ENCODE peak calls at places on chromosome 1, in seven cellular contexts. One of them, this sample, is unnamed.

GRCh38 chr1:163875214-163875926 is 553.6 kb downstream of the NUF2 start:
- DNase-seq in iPS-NIHi11: no peak
- DNase-seq in KBM-7: no peak
- DNase-seq in fibroblast of lung: peak
- DNase-seq in adrenal gland: peak
- DNase-seq in aorta: peak
- DNase-seq in stimulated activated CD4-positive, alpha-beta T cell treated with anti-CD3 and anti-CD28 coated beads, Interleukin-4, amount 100 ng/mL, for 24 hours: no peak
- DNase-seq in this sample: no peak

GRCh38 chr1:50969611-50970507 is at the start of gene CDKN2C:
- DNase-seq in iPS-NIHi11: peak
- DNase-seq in KBM-7: peak
- DNase-seq in fibroblast of lung: peak
- DNase-seq in adrenal gland: peak
- DNase-seq in aorta: peak
- DNase-seq in stimulated activated CD4-positive, alpha-beta T cell treated with anti-CD3 and anti-CD28 coated beads, Interleukin-4, amount 100 ng/mL, for 24 hours: peak
- DNase-seq in this sample: peak

GRCh38 chr1:228936881-228937280 is 201.6 kb downstream of the RHOU start:
- DNase-seq in iPS-NIHi11: no peak
- DNase-seq in KBM-7: no peak
- DNase-seq in fibroblast of lung: no peak
- DNase-seq in adrenal gland: no peak
- DNase-seq in aorta: no peak
- DNase-seq in stimulated activated CD4-positive, alpha-beta T cell treated with anti-CD3 and anti-CD28 coated beads, Interleukin-4, amount 100 ng/mL, for 24 hours: no peak
- DNase-seq in this sample: no peak

GRCh38 chr1:208047476-208047934 is 136.6 kb upstream of the CD34 start:
- DNase-seq in iPS-NIHi11: no peak
- DNase-seq in KBM-7: no peak
- DNase-seq in fibroblast of lung: peak
- DNase-seq in adrenal gland: no peak
- DNase-seq in aorta: peak
- DNase-seq in stimulated activated CD4-positive, alpha-beta T cell treated with anti-CD3 and anti-CD28 coated beads, Interleukin-4, amount 100 ng/mL, for 24 hours: no peak
- DNase-seq in this sample: peak

GRCh38 chr1:97210302-97210701 is 488.7 kb downstream of the PTBP2 start:
- DNase-seq in iPS-NIHi11: no peak
- DNase-seq in KBM-7: no peak
- DNase-seq in fibroblast of lung: no peak
- DNase-seq in adrenal gland: no peak
- DNase-seq in aorta: no peak
- DNase-seq in stimulated activated CD4-positive, alpha-beta T cell treated with anti-CD3 and anti-CD28 coated beads, Interleukin-4, amount 100 ng/mL, for 24 hours: no peak
- DNase-seq in this sample: no peak

GRCh38 chr1:80675469-80675868 is 1125.3 kb upstream of the ADGRL2 start:
- DNase-seq in iPS-NIHi11: no peak
- DNase-seq in KBM-7: no peak
- DNase-seq in fibroblast of lung: peak
- DNase-seq in adrenal gland: no peak
- DNase-seq in aorta: no peak
- DNase-seq in stimulated activated CD4-positive, alpha-beta T cell treated with anti-CD3 and anti-CD28 coated beads, Interleukin-4, amount 100 ng/mL, for 24 hours: no peak
- DNase-seq in this sample: no peak

GRCh38 chr1:228540161-228540917 is 53.2 kb downstream of the RNF187 start:
- DNase-seq in iPS-NIHi11: no peak
- DNase-seq in KBM-7: no peak
- DNase-seq in fibroblast of lung: no peak
- DNase-seq in adrenal gland: no peak
- DNase-seq in aorta: no peak
- DNase-seq in stimulated activated CD4-positive, alpha-beta T cell treated with anti-CD3 and anti-CD28 coated beads, Interleukin-4, amount 100 ng/mL, for 24 hours: no peak
- DNase-seq in this sample: no peak

GRCh38 chr1:77156214-77156613 is 63.0 kb downstream of the PIGK start:
- DNase-seq in iPS-NIHi11: no peak
- DNase-seq in KBM-7: no peak
- DNase-seq in fibroblast of lung: no peak
- DNase-seq in adrenal gland: no peak
- DNase-seq in aorta: no peak
- DNase-seq in stimulated activated CD4-positive, alpha-beta T cell treated with anti-CD3 and anti-CD28 coated beads, Interleukin-4, amount 100 ng/mL, for 24 hours: no peak
- DNase-seq in this sample: no peak

GRCh38 chr1:13623021-13623637 is 39.5 kb downstream of the PDPN start:
- DNase-seq in iPS-NIHi11: no peak
- DNase-seq in KBM-7: no peak
- DNase-seq in fibroblast of lung: no peak
- DNase-seq in adrenal gland: no peak
- DNase-seq in aorta: no peak
- DNase-seq in stimulated activated CD4-positive, alpha-beta T cell treated with anti-CD3 and anti-CD28 coated beads, Interleukin-4, amount 100 ng/mL, for 24 hours: no peak
- DNase-seq in this sample: no peak

GRCh38 chr1:150954708-150955107 is 19.9 kb downstream of the CERS2 start:
- DNase-seq in iPS-NIHi11: no peak
- DNase-seq in KBM-7: no peak
- DNase-seq in fibroblast of lung: no peak
- DNase-seq in adrenal gland: no peak
- DNase-seq in aorta: no peak
- DNase-seq in stimulated activated CD4-positive, alpha-beta T cell treated with anti-CD3 and anti-CD28 coated beads, Interleukin-4, amount 100 ng/mL, for 24 hours: no peak
- DNase-seq in this sample: no peak

GRCh38 chr1:181251001-181251712 is 162.7 kb downstream of the IER5 start:
- DNase-seq in iPS-NIHi11: no peak
- DNase-seq in KBM-7: no peak
- DNase-seq in fibroblast of lung: peak
- DNase-seq in adrenal gland: peak
- DNase-seq in aorta: no peak
- DNase-seq in stimulated activated CD4-positive, alpha-beta T cell treated with anti-CD3 and anti-CD28 coated beads, Interleukin-4, amount 100 ng/mL, for 24 hours: no peak
- DNase-seq in this sample: no peak

This sample was measured in anterior cingulate cortex.